ENCODE peak calls at places on chromosomes 16 and 17, in five cellular contexts. R, H, J, K and D are unnamed samples.

GRCh38 chr17:2929881-2930533 is 133.4 kb downstream of the OR1D5 start:
- DNase-seq in H (peak), K (no peak), J (peak), R (peak), D (peak)

GRCh38 chr16:75252049-75252864 is 833 bp upstream of the BCAR1 start:
- DNase-seq in K (no peak), J (no peak), H (no peak), R (no peak), D (no peak)

GRCh38 chr17:601462-602303 is 113.0 kb downstream of the VPS53 start:
- DNase-seq in H (peak), R (no peak), K (no peak), J (peak), D (no peak)

GRCh38 chr17:79681628-79682261 is 49.0 kb upstream of the ENPP7 start:
- DNase-seq in K (no peak), J (no peak), R (no peak), H (no peak), D (no peak)

GRCh38 chr16:19164285-19164684 is 3.8 kb upstream of the SYT17 start:
- DNase-seq in R (no peak), H (no peak), J (no peak), K (no peak), D (no peak)

GRCh38 chr17:50094243-50094752 is 853 bp upstream of the PDK2 start:
- DNase-seq in J (peak), K (peak), R (peak), H (peak), D (peak)

GRCh38 chr16:83967838-83968482 is at the start of gene NECAB2:
- DNase-seq in R (no peak), H (no peak), J (peak), K (no peak), D (peak)

GRCh38 chr17:6548578-6549330 is 7.6 kb downstream of the PITPNM3 start:
- DNase-seq in K (no peak), R (no peak), H (no peak), J (no peak), D (no peak)

GRCh38 chr17:29533976-29534375 is 32.9 kb downstream of the ABHD15 start:
- DNase-seq in K (no peak), H (no peak), J (no peak), R (no peak), D (no peak)

DNA sequence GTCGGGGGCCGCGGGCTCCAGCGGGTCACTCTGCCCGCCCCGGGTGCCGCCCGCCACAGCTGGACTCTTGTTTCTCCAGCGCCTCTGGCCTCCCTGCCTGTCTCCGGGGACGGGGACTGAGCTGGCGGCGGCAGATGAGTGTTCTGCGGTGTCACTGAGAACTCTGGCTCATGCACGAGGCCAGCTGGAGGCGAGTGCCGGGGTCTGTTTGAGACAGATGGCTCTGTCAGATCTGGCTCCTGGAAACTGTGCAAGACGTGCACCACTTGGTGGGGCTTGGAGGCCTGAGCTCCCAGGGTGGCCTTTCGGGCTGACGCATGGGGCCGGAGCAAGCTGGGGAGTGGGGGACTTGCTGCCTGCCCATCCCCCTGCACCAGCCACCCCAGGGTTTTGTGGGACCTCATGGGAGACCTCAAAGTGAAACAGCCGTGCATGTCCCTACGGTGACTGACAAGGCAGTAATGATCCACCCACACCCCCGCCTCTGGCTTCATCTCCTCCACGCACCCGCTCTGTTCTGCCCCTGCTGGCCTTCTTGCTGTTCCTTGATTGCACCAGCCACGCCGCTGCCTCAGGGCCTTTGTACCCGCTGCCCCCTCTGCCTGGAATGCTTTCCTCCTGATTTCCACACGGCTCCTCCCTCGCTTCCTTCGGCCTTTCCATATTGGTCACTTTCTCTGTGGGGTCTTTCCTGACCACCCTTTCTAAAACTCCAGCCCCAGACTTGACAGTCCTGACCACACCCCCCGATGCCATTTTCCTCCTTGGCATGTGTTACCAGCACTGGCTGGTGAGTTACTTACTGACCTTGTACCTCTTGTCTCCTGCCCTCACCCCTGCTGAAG is 174.9 kb upstream of the CIBAR2 start:
- DNase-seq in J (peak), K (no peak), H (no peak), R (no peak), D (no peak)
- H3K4me3 ChIP-seq in J (no peak), K (no peak), H (no peak), R (no peak), D (no peak)

DNA sequence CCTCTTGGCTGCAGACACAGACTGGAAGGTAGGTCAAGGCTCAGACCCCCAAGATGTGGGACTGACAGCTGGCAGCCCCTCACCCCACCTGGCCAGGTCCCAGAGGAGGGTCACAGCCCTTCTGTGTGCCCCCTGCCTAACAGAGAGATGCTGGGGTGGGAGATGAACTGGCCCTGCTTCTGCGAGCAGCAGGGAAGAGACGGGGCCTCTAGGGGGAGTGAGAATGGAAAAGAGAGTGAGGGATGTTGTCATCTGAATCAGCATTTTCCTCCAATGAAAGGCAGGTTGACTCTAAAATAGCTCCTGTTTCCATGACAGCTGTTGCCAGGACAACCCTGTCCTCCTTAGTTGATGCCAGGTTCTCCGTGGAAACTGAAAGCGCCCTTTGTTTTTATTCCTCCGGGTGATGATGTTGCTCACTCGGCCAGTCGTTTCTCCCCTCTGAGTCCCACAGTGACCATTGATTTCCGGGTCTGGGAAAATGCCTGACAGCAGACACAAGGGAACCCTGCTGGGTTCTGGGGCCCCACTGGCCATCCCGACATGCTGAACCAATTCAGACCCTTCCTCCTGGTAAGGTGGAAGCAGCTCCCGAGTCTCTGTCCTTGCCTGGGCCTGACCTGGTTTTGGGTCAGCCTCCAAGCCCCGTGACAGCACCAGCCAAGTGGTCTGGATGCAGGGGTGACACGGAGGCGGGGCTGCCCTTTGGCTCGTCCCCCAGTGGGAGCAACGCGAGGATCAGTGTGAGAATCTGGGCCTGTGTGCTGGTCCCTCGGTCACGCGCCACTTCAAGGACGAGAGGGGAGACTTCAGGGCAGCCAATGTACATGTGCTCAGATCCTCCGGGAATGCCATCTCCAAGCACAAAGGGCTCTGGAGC is 4.7 kb upstream of the NDRG4 start:
- DNase-seq in J (peak), K (peak), H (peak), R (peak), D (peak)
- H3K4me3 ChIP-seq in J (no peak), K (no peak), H (no peak), R (no peak), D (no peak)

DNA sequence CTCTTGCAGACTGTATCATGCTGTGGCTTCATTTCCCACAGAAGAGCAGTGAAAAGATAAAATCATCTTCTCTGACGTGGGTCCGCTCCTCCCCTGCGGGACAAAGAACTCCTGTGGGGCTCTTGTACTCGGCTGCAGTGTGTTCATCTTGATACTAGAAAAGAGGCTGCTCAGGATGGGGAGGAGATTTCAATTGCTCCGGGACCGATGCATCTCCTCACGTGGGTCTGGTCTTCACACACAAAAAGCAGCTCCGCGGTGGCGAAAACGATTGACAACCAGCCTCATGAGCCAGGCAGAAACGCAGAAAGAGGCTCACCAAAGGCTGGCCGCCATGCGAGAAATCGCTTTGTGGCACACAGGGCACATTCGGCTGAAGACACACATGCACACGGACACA is 14.4 kb upstream of the KCNJ18 start:
- DNase-seq in J (no peak), H (peak), K (no peak), R (no peak), D (peak)
- H3K4me3 ChIP-seq in J (no peak), H (no peak), K (no peak), R (no peak), D (no peak)

GRCh38 chr16:1333854-1334719 is 642 bp downstream of the BAIAP3 start:
- DNase-seq in R (no peak), K (no peak), J (no peak), H (no peak), D (no peak)
- H3K4me3 ChIP-seq in R (peak), K (peak), J (peak), H (peak), D (peak)